ENCODE peak calls at places on chromosomes 1 and 21, in four cellular contexts. I is breast epithelium; X is naive thymus-derived CD4-positive, alpha-beta T cell; E is thyroid gland. A is an unnamed sample.

GRCh38 chr1:184889902-184890301 is 84.4 kb downstream of the NIBAN1 start:
- DNase-seq in X (no peak), I (no peak), E (no peak), A (no peak)

GRCh38 chr1:25746299-25747045 is 53.5 kb upstream of the SELENON start:
- DNase-seq in X (no peak), I (no peak), E (no peak), A (no peak)

GRCh38 chr1:222892137-222892763 is 77.4 kb downstream of the DISP1 start:
- DNase-seq in X (no peak), E (no peak), I (no peak), A (no peak)

GRCh38 chr1:26126321-26127084 is 14.9 kb downstream of the PDIK1L start:
- DNase-seq in X (peak; percentile 94), E (peak; percentile 40), I (no peak), A (peak; percentile 80)

GRCh38 chr1:243806310-243806709 is 43.7 kb downstream of the AKT3 start:
- DNase-seq in X (peak; percentile 17), E (no peak), I (no peak), A (no peak)

GRCh38 chr1:60936052-60936619 is 146.2 kb upstream of the NFIA start:
- DNase-seq in I (no peak), X (no peak), E (no peak), A (no peak)

GRCh38 chr1:159076753-159077656 is at the start of gene AIM2:
- DNase-seq in E (peak; percentile 9), X (no peak), I (no peak), A (peak; percentile 91)

GRCh38 chr1:238738942-238739341 is 647.4 kb upstream of the CHRM3 start:
- DNase-seq in E (no peak), X (no peak), I (no peak), A (no peak)

GRCh38 chr1:161484613-161485012 is 20.6 kb upstream of the FCGR2A start:
- DNase-seq in X (no peak), I (no peak), E (no peak), A (no peak)

GRCh38 chr1:18160290-18160942 is 52.8 kb downstream of the IGSF21 start:
- DNase-seq in X (no peak), E (peak; percentile 2), I (no peak), A (no peak)

GRCh38 chr1:234849824-234850223 is 239.8 kb upstream of the IRF2BP2 start:
- DNase-seq in I (no peak), E (no peak), X (no peak), A (no peak)

GRCh38 chr1:111515291-111516007 is 12.0 kb upstream of the ADORA3 start:
- DNase-seq in I (no peak), X (no peak), E (peak; percentile 39), A (no peak)

GRCh38 chr1:169615803-169616202 is 14.1 kb downstream of the SELP start:
- DNase-seq in E (no peak), I (no peak), X (no peak), A (no peak)

GRCh38 chr1:162040657-162041056 is 17.0 kb upstream of the OLFML2B start:
- DNase-seq in E (no peak), X (no peak), I (no peak), A (no peak)

GRCh38 chr1:92795166-92795565 is 10.3 kb upstream of the EVI5 start:
- DNase-seq in I (no peak), X (no peak), E (no peak), A (no peak)

GRCh38 chr1:181655756-181656155 is 172.4 kb downstream of the CACNA1E start:
- DNase-seq in X (no peak), I (no peak), E (no peak), A (no peak)

GRCh38 chr1:37999434-38000232 is 5.7 kb downstream of the FHL3 start:
- DNase-seq in E (peak; percentile 36), I (no peak), X (no peak), A (no peak)

GRCh38 chr1:84749427-84749826 is 59.2 kb upstream of the SSX2IP start:
- DNase-seq in E (no peak), X (no peak), I (no peak), A (no peak)

GRCh38 chr1:108897865-108898720 is 21.3 kb downstream of the GPSM2 start:
- DNase-seq in X (peak; percentile 67), E (peak; percentile 17), I (no peak), A (peak; percentile 13)

GRCh38 chr1:115641762-115642167 is at the start of gene VANGL1:
- DNase-seq in I (no peak), X (peak; percentile 27), E (peak; percentile 84), A (no peak)

GRCh38 chr21:41023936-41024335 is 144.0 kb upstream of the BACE2 start:
- DNase-seq in E (no peak), X (no peak), I (no peak), A (no peak)

GRCh38 chr1:81414417-81415087 is 386.2 kb upstream of the ADGRL2 start:
- DNase-seq in E (peak; percentile 81), X (no peak), I (no peak), A (no peak)

GRCh38 chr1:30034627-30035521 is 688.5 kb downstream of the MATN1 start:
- DNase-seq in I (no peak), E (no peak), X (no peak), A (no peak)

GRCh38 chr1:9376886-9377333 is 84.2 kb downstream of the SPSB1 start:
- DNase-seq in X (no peak), I (no peak), E (peak; percentile 24), A (no peak)

GRCh38 chr1:5110508-5110907 is 456.1 kb downstream of the AJAP1 start:
- DNase-seq in I (no peak), X (no peak), E (no peak), A (peak; percentile 35)

GRCh38 chr1:218811497-218811896 is 362.2 kb upstream of the LYPLAL1 start:
- DNase-seq in I (no peak), E (no peak), X (no peak), A (no peak)

GRCh38 chr1:66048011-66048410 is 255.3 kb downstream of the PDE4B start:
- DNase-seq in I (no peak), X (no peak), E (no peak), A (no peak)

GRCh38 chr1:100921110-100921706 is 25.3 kb downstream of the SLC30A7 start:
- DNase-seq in I (no peak), X (peak; percentile 60), E (no peak), A (peak; percentile 40)

DNA sequence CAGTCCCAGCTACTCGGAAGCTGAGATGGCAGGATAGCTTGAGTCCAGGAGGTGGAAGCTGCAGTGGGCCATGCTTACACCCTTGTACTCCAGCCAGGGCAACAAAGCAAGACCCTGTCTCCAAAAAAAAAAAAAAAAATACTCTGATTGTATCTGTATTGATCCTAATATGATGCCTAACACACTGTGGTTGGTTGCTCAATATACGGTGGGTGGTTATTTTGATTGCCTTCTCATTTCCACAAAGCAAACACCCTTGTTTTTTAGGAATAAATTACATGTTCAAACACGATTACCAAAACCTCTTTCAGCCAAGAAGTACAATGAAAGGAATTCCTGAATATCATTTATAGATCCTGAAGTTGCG is 3.4 kb downstream of the EGLN1 start:
- DNase-seq in X (no peak), I (no peak), E (no peak), A (no peak)
- H3K4me1 ChIP-seq in X (peaks cover 36% of the 10 kb centered on the region), I (no peaks in the 10 kb centered on the region), E (peaks cover 22% of the 10 kb centered on the region), A (peaks cover 48% of the 10 kb centered on the region)

GRCh38 chr21:31725202-31725840 is 6.6 kb downstream of the SCAF4 start:
- DNase-seq in X (no peak), E (no peak), I (no peak), A (no peak)

GRCh38 chr21:31721381-31721780 is 10.5 kb downstream of the SCAF4 start:
- DNase-seq in E (no peak), X (no peak), I (no peak), A (no peak)

GRCh38 chr21:31720330-31720729 is 11.6 kb downstream of the SCAF4 start:
- DNase-seq in I (no peak), X (no peak), E (no peak), A (no peak)

GRCh38 chr21:31724552-31724951 is 7.4 kb downstream of the SCAF4 start:
- DNase-seq in X (no peak), I (no peak), E (no peak), A (no peak)

DNA sequence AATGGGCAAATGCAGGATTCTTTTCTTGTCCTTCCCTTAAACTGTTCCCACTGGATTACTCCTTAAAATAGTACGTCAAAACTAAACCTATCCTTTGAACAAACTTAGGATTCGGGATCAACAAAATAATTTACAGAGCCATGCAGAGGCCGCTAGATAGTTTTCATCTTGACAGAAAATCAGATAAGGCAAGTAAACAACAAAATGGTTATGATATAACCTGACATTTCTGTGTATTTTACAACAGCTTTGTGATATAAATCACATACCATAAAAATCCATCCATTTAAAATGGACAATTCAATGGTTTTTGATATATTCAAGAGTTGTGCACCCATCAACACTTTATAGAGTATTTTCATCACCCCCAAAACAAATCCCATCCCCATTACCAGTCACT is 11.2 kb downstream of the SCAF4 start:
- DNase-seq in I (no peak), E (no peak), X (no peak), A (no peak)
- H3K4me1 ChIP-seq in I (no peaks in the 10 kb centered on the region), E (peaks cover 3% of the 10 kb centered on the region), X (peaks cover 30% of the 10 kb centered on the region), A (peaks cover 57% of the 10 kb centered on the region)

GRCh38 chr1:12475158-12475934 is 142.7 kb downstream of the DHRS3 start:
- DNase-seq in E (no peak), I (no peak), X (no peak), A (no peak)
- H3K4me1 ChIP-seq in E (peaks cover 83% of the 10 kb centered on the region), I (peaks cover 16% of the 10 kb centered on the region), X (peaks cover 68% of the 10 kb centered on the region), A (peaks cover 100% of the 10 kb centered on the region)

GRCh38 chr1:24720152-24720551 is 25.1 kb upstream of the CLIC4 start:
- DNase-seq in I (peak; percentile 65), E (peak; percentile 62), X (no peak), A (no peak)
- H3K4me1 ChIP-seq in I (no peaks in the 10 kb centered on the region), E (peaks cover 29% of the 10 kb centered on the region), X (no peaks in the 10 kb centered on the region), A (no peaks in the 10 kb centered on the region)

DNA sequence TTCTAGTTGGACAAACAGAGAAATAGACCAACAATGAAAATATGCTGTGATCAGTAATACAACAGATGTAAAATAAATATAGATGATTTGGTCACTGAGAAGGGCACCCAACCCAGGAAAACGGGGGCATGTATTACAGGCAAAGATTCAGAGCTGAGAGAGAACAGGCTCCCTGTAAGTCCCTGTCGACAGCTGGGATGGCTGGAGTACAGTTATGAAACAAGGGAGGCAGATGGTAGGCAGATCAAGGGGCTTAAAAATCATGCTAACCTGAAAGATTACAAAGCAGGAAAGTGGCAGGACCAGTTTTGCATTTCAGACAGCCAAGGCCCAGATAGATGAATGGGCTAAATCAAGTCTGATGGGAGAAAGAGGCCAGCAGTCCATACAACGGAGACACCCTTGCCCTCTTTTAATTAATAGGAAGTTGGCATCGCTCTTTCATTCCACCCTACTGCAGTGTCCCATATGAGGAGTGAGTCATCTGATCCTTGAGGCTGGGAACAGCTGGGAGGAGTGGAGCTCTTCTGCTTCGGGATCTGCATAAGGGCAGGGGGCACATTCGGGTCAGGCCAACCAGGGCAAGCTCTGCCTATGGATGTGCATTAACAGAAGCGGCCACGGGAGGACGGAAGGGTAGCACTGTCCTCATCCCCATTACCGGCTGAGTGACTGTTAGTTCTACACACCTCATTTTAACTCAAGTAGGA is 171.1 kb downstream of the DAB1 start:
- DNase-seq in E (no peak), I (no peak), X (no peak), A (no peak)
- H3K4me1 ChIP-seq in E (no peaks in the 10 kb centered on the region), I (no peaks in the 10 kb centered on the region), X (no peaks in the 10 kb centered on the region), A (no peaks in the 10 kb centered on the region)

GRCh38 chr1:113980120-113980519 is 846 bp downstream of the OLFML3 start:
- DNase-seq in X (no peak), E (peak; percentile 18), I (no peak), A (no peak)
- H3K4me1 ChIP-seq in X (peaks cover 7% of the 10 kb centered on the region), E (peaks cover 62% of the 10 kb centered on the region), I (peaks cover 9% of the 10 kb centered on the region), A (no peaks in the 10 kb centered on the region)